ENCODE peak calls at places on chromosomes 16 and 17, in eight cellular contexts. D is kidney; Q is effector memory CD4-positive, alpha-beta T cell; H is ascending aorta; Z is heart right ventricle; M is left ventricle myocardium inferior; T is HepG2; Y is prostate gland. P is an unnamed sample. For H3K4me1, the result is how much of the 10 kb centered on the place peaks cover.

GRCh38 chr17:12566281-12567002 is 99.2 kb upstream of the MYOCD start:
- DNase-seq in D (no peak), Q (no peak), H (no peak), Z (no peak), M (no peak), T (no peak), Y (no peak), P (no peak)

GRCh38 chr16:85969591-85969990 is 70.6 kb downstream of the IRF8 start:
- DNase-seq in D (no peak), Q (no peak), H (no peak), Z (no peak), M (no peak), T (no peak), Y (no peak), P (no peak)

GRCh38 chr17:4204190-4204589 is 59.6 kb downstream of the ANKFY1 start:
- DNase-seq in D (no peak), Q (no peak), H (no peak), Z (no peak), M (no peak), T (no peak), Y (no peak), P (no peak)

GRCh38 chr17:43033947-43034622 is 9.1 kb downstream of the RND2 start:
- DNase-seq in D (peak), Q (no peak), H (no peak), Z (no peak), M (no peak), T (no peak), Y (no peak), P (no peak)

GRCh38 chr16:16956376-16956775 is 514.4 kb downstream of the XYLT1 start:
- DNase-seq in D (no peak), Q (no peak), H (no peak), Z (no peak), M (no peak), T (no peak), Y (no peak), P (no peak)

GRCh38 chr16:73202176-73202729 is 154.3 kb upstream of the ZFHX3 start:
- DNase-seq in D (no peak), Q (no peak), H (no peak), Z (no peak), M (no peak), T (peak), Y (no peak), P (no peak)

GRCh38 chr17:6567528-6568185 is 11.3 kb upstream of the PITPNM3 start:
- DNase-seq in D (no peak), Q (no peak), H (no peak), Z (no peak), M (no peak), T (no peak), Y (peak), P (no peak)

GRCh38 chr16:47886631-47887415 is 269.0 kb downstream of the ABCC12 start:
- DNase-seq in D (no peak), Q (no peak), H (no peak), Z (no peak), M (no peak), T (no peak), Y (no peak), P (no peak)

GRCh38 chr16:78669994-78670393 is 570.5 kb downstream of the WWOX start:
- DNase-seq in D (peak), Q (no peak), H (no peak), Z (peak), M (peak), T (no peak), Y (no peak), P (no peak)

GRCh38 chr17:56912105-56912999 is 1.5 kb downstream of the TRIM25 start:
- DNase-seq in D (no peak), Q (no peak), H (no peak), Z (peak), M (peak), T (peak), Y (no peak), P (no peak)

GRCh38 chr17:82960419-82961271 is 118.8 kb upstream of the METRNL start:
- DNase-seq in D (peak), Q (no peak), H (no peak), Z (no peak), M (peak), T (no peak), Y (no peak), P (no peak)

GRCh38 chr16:55703003-55704001 is 47.5 kb downstream of the SLC6A2 start:
- DNase-seq in D (no peak), Q (no peak), H (no peak), Z (peak), M (no peak), T (peak), Y (peak), P (peak)

GRCh38 chr17:30717290-30718098 is 107.0 kb downstream of the CRLF3 start:
- DNase-seq in D (peak), Q (no peak), H (no peak), Z (no peak), M (peak), T (no peak), Y (no peak), P (no peak)

GRCh38 chr17:27381007-27381501 is 75.2 kb upstream of the KSR1 start:
- DNase-seq in D (peak), Q (peak), H (no peak), Z (peak), M (peak), T (peak), Y (peak), P (peak)

GRCh38 chr16:709651-710499 is 4.3 kb upstream of the FBXL16 start:
- DNase-seq in D (no peak), Q (no peak), H (no peak), Z (peak), M (no peak), T (no peak), Y (no peak), P (no peak)

GRCh38 chr16:11585460-11586374 is 1.0 kb downstream of the LITAF start:
- DNase-seq in D (peak), Q (no peak), H (no peak), Z (peak), M (peak), T (peak), Y (no peak), P (peak)

GRCh38 chr16:4215106-4215505 is 26.8 kb downstream of the SRL start:
- DNase-seq in D (no peak), Q (no peak), H (no peak), Z (no peak), M (no peak), T (no peak), Y (no peak), P (no peak)

GRCh38 chr17:7258731-7259554 is 3.3 kb downstream of the CLDN7 start:
- DNase-seq in D (no peak), Q (no peak), H (no peak), Z (no peak), M (no peak), T (peak), Y (peak), P (no peak)

GRCh38 chr17:19453296-19453695 is 42.3 kb downstream of the RNF112 start:
- DNase-seq in D (no peak), Q (no peak), H (no peak), Z (no peak), M (no peak), T (no peak), Y (no peak), P (no peak)

GRCh38 chr16:11094075-11094593 is 149.8 kb downstream of the CLEC16A start:
- DNase-seq in D (no peak), Q (no peak), H (no peak), Z (no peak), M (no peak), T (no peak), Y (no peak), P (no peak)

GRCh38 chr16:67277999-67278772 is 1.1 kb upstream of the PLEKHG4 start:
- DNase-seq in D (peak), Q (no peak), H (no peak), Z (no peak), M (no peak), T (peak), Y (no peak), P (no peak)

GRCh38 chr17:8887834-8888703 is 20.6 kb upstream of the PIK3R6 start:
- DNase-seq in D (no peak), Q (no peak), H (no peak), Z (peak), M (peak), T (peak), Y (no peak), P (no peak)

GRCh38 chr16:68309798-68310197 is 948 bp downstream of the SLC7A6OS start:
- DNase-seq in D (no peak), Q (no peak), H (no peak), Z (no peak), M (no peak), T (no peak), Y (no peak), P (peak)

GRCh38 chr17:32631341-32632109 is 144.7 kb downstream of the CDK5R1 start:
- DNase-seq in D (no peak), Q (no peak), H (no peak), Z (no peak), M (no peak), T (no peak), Y (no peak), P (no peak)

GRCh38 chr17:8466873-8467272 is 31.2 kb downstream of the NDEL1 start:
- DNase-seq in D (no peak), Q (no peak), H (no peak), Z (no peak), M (no peak), T (no peak), Y (no peak), P (no peak)

GRCh38 chr17:58335779-58336455 is 7.3 kb upstream of the TSPOAP1 start:
- DNase-seq in D (peak), Q (peak), H (no peak), Z (no peak), M (no peak), T (peak), Y (no peak), P (peak)

GRCh38 chr16:14232106-14232890 is 161.2 kb downstream of the MRTFB start:
- DNase-seq in D (peak), Q (no peak), H (no peak), Z (no peak), M (no peak), T (no peak), Y (no peak), P (no peak)

GRCh38 chr17:45225964-45226530 is 4.4 kb downstream of the FMNL1 start:
- DNase-seq in D (peak), Q (peak), H (peak), Z (peak), M (peak), T (no peak), Y (no peak), P (peak)
- H3K4me1 ChIP-seq in D (under half), Q (half or more), H (under half), Z (half or more), M (half or more), T (half or more), Y (under half), P (half or more)

DNA sequence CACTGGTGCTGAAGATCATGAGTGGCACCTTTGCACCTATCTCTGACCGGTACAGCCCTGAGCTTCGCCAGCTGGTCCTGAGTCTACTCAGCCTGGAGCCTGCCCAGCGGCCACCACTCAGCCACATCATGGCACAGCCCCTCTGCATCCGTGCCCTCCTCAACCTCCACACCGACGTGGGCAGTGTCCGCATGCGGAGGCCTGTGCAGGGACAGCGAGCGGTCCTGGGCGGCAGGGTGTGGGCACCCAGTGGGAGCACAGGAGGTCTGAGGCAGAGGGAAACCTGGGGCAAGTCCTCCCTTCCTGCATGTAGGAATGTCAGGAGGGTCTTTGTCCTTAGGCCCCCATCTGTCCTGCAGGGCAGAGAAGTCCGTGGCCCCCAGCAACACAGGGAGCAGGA is 6.5 kb upstream of the TRAF4 start:
- DNase-seq in D (peak), Q (no peak), H (no peak), Z (no peak), M (no peak), T (no peak), Y (no peak), P (no peak)
- H3K4me1 ChIP-seq in D (under half), Q (under half), H (under half), Z (under half), M (under half), T (under half), Y (under half), P (under half)

GRCh38 chr17:1997146-1997586 is 28.0 kb downstream of the RTN4RL1 start:
- DNase-seq in D (no peak), Q (no peak), H (no peak), Z (no peak), M (no peak), T (peak), Y (peak), P (no peak)
- H3K4me1 ChIP-seq in D (under half), Q (under half), H (under half), Z (under half), M (half or more), T (half or more), Y (under half), P (under half)

GRCh38 chr16:6976716-6977115 is 355.9 kb upstream of the RBFOX1 start:
- DNase-seq in D (no peak), Q (no peak), H (no peak), Z (no peak), M (no peak), T (no peak), Y (no peak), P (no peak)
- H3K4me1 ChIP-seq in D (under half), Q (under half), H (under half), Z (under half), M (under half), T (under half), Y (under half), P (under half)

GRCh38 chr17:67139784-67140665 is 95.7 kb downstream of the CACNG1 start:
- DNase-seq in D (no peak), Q (no peak), H (no peak), Z (no peak), M (no peak), T (peak), Y (no peak), P (no peak)
- H3K4me1 ChIP-seq in D (under half), Q (under half), H (under half), Z (under half), M (under half), T (under half), Y (under half), P (under half)

DNA sequence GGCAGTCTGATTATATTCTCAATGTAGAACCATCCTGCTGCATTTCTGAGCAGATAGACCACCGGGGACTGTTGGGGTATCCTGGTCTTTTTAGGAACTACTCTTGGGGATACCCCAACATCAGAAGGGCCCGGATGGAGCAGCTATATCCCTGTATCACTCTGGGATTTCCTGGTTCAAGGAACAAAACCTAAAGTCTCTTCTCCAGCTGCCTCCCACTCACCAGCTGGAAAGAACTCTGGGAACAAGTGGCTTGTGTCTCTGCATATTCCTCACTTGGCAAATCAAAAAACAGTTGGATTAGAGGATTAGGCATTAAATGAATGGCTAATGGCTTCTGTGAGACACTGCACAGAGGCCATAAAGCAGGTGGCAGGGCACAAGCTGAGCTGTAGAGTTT is 62.3 kb upstream of the HS3ST2 start:
- DNase-seq in D (no peak), Q (no peak), H (no peak), Z (no peak), M (no peak), T (no peak), Y (no peak), P (no peak)
- H3K4me1 ChIP-seq in D (under half), Q (under half), H (under half), Z (under half), M (under half), T (under half), Y (under half), P (under half)

GRCh38 chr17:64060331-64060730 is 39.9 kb upstream of the ICAM2 start:
- DNase-seq in D (no peak), Q (no peak), H (no peak), Z (no peak), M (no peak), T (no peak), Y (no peak), P (no peak)

GRCh38 chr17:64058547-64059115 is 38.2 kb upstream of the ICAM2 start:
- DNase-seq in D (no peak), Q (no peak), H (no peak), Z (no peak), M (no peak), T (no peak), Y (no peak), P (no peak)

GRCh38 chr17:64057701-64058263 is 37.3 kb upstream of the ICAM2 start:
- DNase-seq in D (no peak), Q (no peak), H (no peak), Z (no peak), M (no peak), T (peak), Y (no peak), P (no peak)

GRCh38 chr17:64061157-64061898 is 40.9 kb upstream of the ICAM2 start:
- DNase-seq in D (no peak), Q (no peak), H (no peak), Z (no peak), M (no peak), T (no peak), Y (no peak), P (no peak)

GRCh38 chr17:64059756-64060155 is 39.3 kb upstream of the ICAM2 start:
- DNase-seq in D (no peak), Q (no peak), H (no peak), Z (no peak), M (no peak), T (no peak), Y (no peak), P (no peak)
- H3K4me1 ChIP-seq in D (under half), Q (under half), H (under half), Z (under half), M (under half), T (under half), Y (under half), P (under half)

DNA sequence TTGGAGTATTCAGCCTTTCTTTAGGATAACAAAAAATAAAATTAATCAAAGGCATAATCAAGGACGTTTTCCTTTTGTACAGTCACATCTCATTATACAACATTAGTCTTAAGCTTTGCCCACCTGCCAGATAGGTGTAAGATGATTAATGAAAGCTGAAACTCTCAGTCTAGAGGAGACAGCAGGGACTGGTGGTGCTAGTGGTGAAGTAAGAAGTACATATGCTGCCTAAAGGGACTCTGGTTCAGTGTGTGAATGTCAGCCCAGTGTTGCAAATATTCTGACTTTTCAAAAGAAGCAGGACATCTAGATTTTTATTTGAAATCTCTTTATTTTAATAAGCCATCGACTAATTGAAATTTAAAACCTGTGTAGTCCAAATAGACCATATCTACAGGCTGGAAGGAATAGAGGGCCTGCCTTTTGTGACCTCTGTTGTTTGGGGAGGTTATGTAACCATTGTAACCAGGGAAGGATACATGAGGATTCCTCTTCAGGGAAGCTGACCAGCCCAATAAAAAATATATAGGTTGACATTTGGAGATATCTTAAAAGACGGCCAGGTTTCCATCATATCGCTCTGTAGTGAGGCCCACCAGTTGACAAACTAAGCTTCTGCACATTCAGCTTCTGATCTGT is 54.1 kb downstream of the FTO start:
- DNase-seq in D (no peak), Q (no peak), H (no peak), Z (no peak), M (no peak), T (no peak), Y (no peak), P (no peak)
- H3K4me1 ChIP-seq in D (under half), Q (under half), H (under half), Z (under half), M (under half), T (half or more), Y (under half), P (under half)

GRCh38 chr16:53082509-53082908 is 27.7 kb downstream of the CHD9 start:
- DNase-seq in D (no peak), Q (no peak), H (no peak), Z (no peak), M (no peak), T (no peak), Y (no peak), P (no peak)

GRCh38 chr16:53078765-53079484 is 24.1 kb downstream of the CHD9 start:
- DNase-seq in D (no peak), Q (no peak), H (no peak), Z (no peak), M (no peak), T (no peak), Y (no peak), P (no peak)

GRCh38 chr16:53081686-53082407 is 27.1 kb downstream of the CHD9 start:
- DNase-seq in D (no peak), Q (no peak), H (no peak), Z (no peak), M (no peak), T (no peak), Y (no peak), P (no peak)

GRCh38 chr16:53081032-53081424 is 26.2 kb downstream of the CHD9 start:
- DNase-seq in D (no peak), Q (no peak), H (no peak), Z (no peak), M (no peak), T (no peak), Y (no peak), P (no peak)

DNA sequence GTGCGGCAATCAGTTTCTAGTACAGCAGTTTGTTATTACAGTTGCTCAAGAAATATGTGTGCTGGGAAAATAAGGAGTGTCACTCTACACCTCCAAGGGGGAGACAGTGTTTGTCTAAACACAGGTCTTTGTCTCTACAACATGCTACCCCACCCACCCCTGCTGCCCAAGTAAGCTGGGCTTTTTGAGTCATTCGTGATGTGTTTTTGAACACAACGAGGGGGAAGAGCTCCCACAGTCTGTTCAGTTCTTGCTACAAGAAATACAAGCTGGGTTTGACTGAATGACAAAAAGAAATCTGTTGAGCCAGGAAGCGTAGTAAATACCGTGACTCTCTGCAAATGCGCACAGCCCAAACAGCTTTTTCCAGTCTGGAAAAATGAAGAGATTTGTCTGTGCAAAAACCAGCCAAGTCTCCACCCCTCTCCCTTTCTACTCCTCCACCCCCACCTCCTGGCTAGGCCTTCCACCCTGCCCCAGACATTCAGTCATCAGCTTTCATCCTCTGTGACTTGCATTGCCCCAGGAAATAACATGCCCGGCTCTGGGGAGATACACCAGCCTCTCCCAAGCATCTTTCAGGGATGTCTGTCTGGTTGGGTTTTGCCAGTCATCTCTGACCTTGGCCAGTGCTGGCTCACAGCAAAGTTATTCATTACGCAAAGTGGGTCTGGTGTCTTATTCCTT is 25.7 kb downstream of the CHD9 start:
- DNase-seq in D (peak), Q (no peak), H (no peak), Z (peak), M (peak), T (no peak), Y (peak), P (no peak)
- H3K4me1 ChIP-seq in D (under half), Q (under half), H (under half), Z (half or more), M (half or more), T (under half), Y (under half), P (under half)